ENCODE peak calls at places on chromosomes 16 and 17, in four cellular contexts. One of them, this sample, is unnamed.
A peak's percentile ranks its signal among the peaks of the same experiment; 100 is the strongest.

GRCh38 chr17:57527437-57528083 is 217.5 kb downstream of the CCDC182 start:
- DNase-seq in AG04450: no peak
- DNase-seq in choroid plexus epithelial cell: no peak
- DNase-seq in prostate gland: no peak
- DNase-seq in this sample: no peak

GRCh38 chr17:31431795-31432658 is 40.6 kb downstream of the RAB11FIP4 start:
- DNase-seq in AG04450: no peak
- DNase-seq in choroid plexus epithelial cell: no peak
- DNase-seq in prostate gland: no peak
- DNase-seq in this sample: no peak

GRCh38 chr17:81197831-81198490 is 24.8 kb downstream of the CEP131 start:
- DNase-seq in AG04450: no peak
- DNase-seq in choroid plexus epithelial cell: no peak
- DNase-seq in prostate gland: no peak
- DNase-seq in this sample: no peak

GRCh38 chr17:44794699-44795413 is 35.2 kb downstream of the GJC1 start:
- DNase-seq in AG04450: peak; percentile 71
- DNase-seq in choroid plexus epithelial cell: peak; percentile 78
- DNase-seq in prostate gland: no peak
- DNase-seq in this sample: peak; percentile 95

GRCh38 chr17:75365009-75365930 is 40.2 kb downstream of the GRB2 start:
- DNase-seq in AG04450: no peak
- DNase-seq in choroid plexus epithelial cell: no peak
- DNase-seq in prostate gland: no peak
- DNase-seq in this sample: no peak

GRCh38 chr16:69328854-69329316 is 1.5 kb downstream of the PDF start:
- DNase-seq in AG04450: no peak
- DNase-seq in choroid plexus epithelial cell: peak; percentile 73
- DNase-seq in prostate gland: no peak
- DNase-seq in this sample: no peak

GRCh38 chr16:81641403-81642106 is 137.5 kb upstream of the PLCG2 start:
- DNase-seq in AG04450: no peak
- DNase-seq in choroid plexus epithelial cell: no peak
- DNase-seq in prostate gland: no peak
- DNase-seq in this sample: no peak

GRCh38 chr16:80899804-80900592 is 95.6 kb upstream of the CDYL2 start:
- DNase-seq in AG04450: peak; percentile 71
- DNase-seq in choroid plexus epithelial cell: peak; percentile 95
- DNase-seq in prostate gland: peak; percentile 92
- DNase-seq in this sample: no peak

GRCh38 chr16:66923247-66923851 is 2.0 kb downstream of the RRAD start:
- DNase-seq in AG04450: no peak
- DNase-seq in choroid plexus epithelial cell: peak; percentile 78
- DNase-seq in prostate gland: no peak
- DNase-seq in this sample: no peak

GRCh38 chr17:9116311-9116820 is 95.1 kb downstream of the NTN1 start:
- DNase-seq in AG04450: no peak
- DNase-seq in choroid plexus epithelial cell: no peak
- DNase-seq in prostate gland: no peak
- DNase-seq in this sample: no peak

GRCh38 chr17:81568416-81568815 is 16.3 kb upstream of the FAAP100 start:
- DNase-seq in AG04450: no peak
- DNase-seq in choroid plexus epithelial cell: no peak
- DNase-seq in prostate gland: no peak
- DNase-seq in this sample: no peak

GRCh38 chr16:53785044-53785443 is 81.1 kb downstream of the FTO start:
- DNase-seq in AG04450: no peak
- DNase-seq in choroid plexus epithelial cell: peak; percentile 67
- DNase-seq in prostate gland: no peak
- DNase-seq in this sample: no peak

GRCh38 chr16:74896389-74897370 is 88.2 kb downstream of the WDR59 start:
- DNase-seq in AG04450: no peak
- DNase-seq in choroid plexus epithelial cell: peak; percentile 57
- DNase-seq in prostate gland: no peak
- DNase-seq in this sample: peak; percentile 32

GRCh38 chr17:3965123-3965800 is 1.0 kb upstream of the ATP2A3 start:
- DNase-seq in AG04450: no peak
- DNase-seq in choroid plexus epithelial cell: peak; percentile 28
- DNase-seq in prostate gland: peak; percentile 62
- DNase-seq in this sample: no peak
- H3K4me3 ChIP-seq in AG04450: peak overlapping the region; percentile 5
- H3K4me3 ChIP-seq in choroid plexus epithelial cell: peak overlapping the region; percentile 44
- H3K4me3 ChIP-seq in prostate gland: peak overlapping the region; percentile 57
- H3K4me3 ChIP-seq in this sample: peak overlapping the region; percentile 40

GRCh38 chr16:2586241-2586640 is 48.4 kb downstream of the PDPK1 start:
- DNase-seq in AG04450: no peak
- DNase-seq in choroid plexus epithelial cell: no peak
- DNase-seq in prostate gland: no peak
- DNase-seq in this sample: no peak
- TF ChIP-seq CTCF in AG04450: no peak
- TF ChIP-seq CTCF in choroid plexus epithelial cell: peak; percentile 37
- TF ChIP-seq CTCF in prostate gland: no peak
- TF ChIP-seq CTCF in this sample: peak; percentile 34

GRCh38 chr17:69501591-69502468 is 87.3 kb downstream of the MAP2K6 start:
- DNase-seq in AG04450: peak; percentile 82
- DNase-seq in choroid plexus epithelial cell: peak; percentile 93
- DNase-seq in prostate gland: peak; percentile 34
- DNase-seq in this sample: peak; percentile 47
- H3K4me3 ChIP-seq in AG04450: peak overlapping the region; percentile 45
- H3K4me3 ChIP-seq in choroid plexus epithelial cell: peak overlapping the region; percentile 48
- H3K4me3 ChIP-seq in prostate gland: peak overlapping the region; percentile 6
- H3K4me3 ChIP-seq in this sample: peak overlapping the region; percentile 51

GRCh38 chr17:47844814-47845453 is 3.9 kb upstream of the SCRN2 start:
- DNase-seq in AG04450: no peak
- DNase-seq in choroid plexus epithelial cell: peak; percentile 65
- DNase-seq in prostate gland: no peak
- DNase-seq in this sample: no peak
- TF ChIP-seq CTCF in AG04450: peak; percentile 58
- TF ChIP-seq CTCF in choroid plexus epithelial cell: peak; percentile 57
- TF ChIP-seq CTCF in prostate gland: no peak
- TF ChIP-seq CTCF in this sample: peak; percentile 29

This sample was measured in epithelial cell of proximal tubule.